ENCODE peak calls at places on chromosome 11, in five cellular contexts. V is HEK293T; B is stimulated activated naive CD4-positive, alpha-beta T cell treated with Interleukin-2 at 50 U/mL for 16 hours; C is Panc1; P is PC-3. D is an unnamed sample.

GRCh38 chr11:43818220-43818619 is 62.4 kb upstream of the ALKBH3 start:
- DNase-seq in P (peak; percentile 69), V (no peak), C (no peak), B (no peak), D (no peak)

GRCh38 chr11:71145988-71146824 is 106.2 kb downstream of the SHANK2 start:
- DNase-seq in B (no peak), P (no peak), C (no peak), V (no peak), D (no peak)

GRCh38 chr11:58622344-58622743 is at the start of gene CNTF:
- DNase-seq in C (no peak), P (no peak), V (no peak), B (no peak), D (no peak)

GRCh38 chr11:63590024-63590788 is 24.0 kb downstream of the PLAAT3 start:
- DNase-seq in V (no peak), P (no peak), B (no peak), C (no peak), D (no peak)

GRCh38 chr11:56296877-56297276 is 4.8 kb upstream of the OR8H1 start:
- DNase-seq in C (no peak), B (no peak), V (no peak), P (no peak), D (no peak)

GRCh38 chr11:6402061-6402470 is 11.8 kb downstream of the SMPD1 start:
- DNase-seq in P (no peak), C (no peak), V (no peak), B (no peak), D (no peak)

GRCh38 chr11:74720596-74721478 is 10.4 kb downstream of the CHRDL2 start:
- DNase-seq in P (no peak), V (no peak), C (no peak), B (no peak), D (no peak)

GRCh38 chr11:100637706-100638105 is 49.4 kb upstream of the ARHGAP42 start:
- DNase-seq in P (no peak), C (no peak), B (no peak), V (no peak), D (no peak)

GRCh38 chr11:32184057-32185055 is 93.5 kb downstream of the RCN1 start:
- DNase-seq in P (no peak), C (no peak), V (no peak), B (no peak), D (no peak)

GRCh38 chr11:115298613-115299012 is 205.6 kb downstream of the CADM1 start:
- DNase-seq in P (no peak), B (no peak), C (no peak), V (no peak), D (no peak)

GRCh38 chr11:111123463-111124398 is 121.8 kb upstream of the POU2AF2 start:
- DNase-seq in C (no peak), B (no peak), P (no peak), V (no peak), D (no peak)

GRCh38 chr11:22725079-22725478 is 58.7 kb downstream of the GAS2 start:
- DNase-seq in V (no peak), C (no peak), P (no peak), B (no peak), D (no peak)

GRCh38 chr11:35047179-35047578 is 91.8 kb upstream of the CD44 start:
- DNase-seq in P (no peak), V (no peak), C (no peak), B (no peak), D (no peak)

GRCh38 chr11:20031155-20032001 is 128.9 kb downstream of the DBX1 start:
- DNase-seq in B (no peak), P (peak; percentile 70), C (no peak), V (no peak), D (peak; percentile 58)

GRCh38 chr11:65491614-65492386 is 7.0 kb upstream of the MALAT1 start:
- DNase-seq in P (peak; percentile 94), V (no peak), B (no peak), C (no peak), D (peak; percentile 83)

GRCh38 chr11:64539711-64540420 is 51.2 kb upstream of the SLC22A12 start:
- DNase-seq in V (no peak), P (no peak), C (no peak), B (no peak), D (no peak)

GRCh38 chr11:98940913-98941312 is 79.8 kb upstream of the CNTN5 start:
- DNase-seq in C (no peak), B (no peak), V (peak; percentile 20), P (peak; percentile 64), D (no peak)

GRCh38 chr11:131609317-131609716 is 238.9 kb downstream of the NTM start:
- DNase-seq in B (no peak), V (no peak), C (no peak), P (no peak), D (no peak)

GRCh38 chr11:66314561-66315497 is 2.0 kb downstream of the CD248 start:
- DNase-seq in B (no peak), P (no peak), C (no peak), V (no peak), D (no peak)

GRCh38 chr11:45212566-45213315 is 66.3 kb downstream of the PRDM11 start:
- DNase-seq in V (peak; percentile 41), C (no peak), B (no peak), P (no peak), D (no peak)

GRCh38 chr11:31620434-31620833 is 110.9 kb downstream of the ELP4 start:
- DNase-seq in V (no peak), P (no peak), B (no peak), C (no peak), D (no peak)

GRCh38 chr11:64842366-64842759 is 2.1 kb downstream of the CDC42BPG start:
- DNase-seq in B (no peak), V (no peak), C (no peak), P (peak; percentile 38), D (no peak)

GRCh38 chr11:48043111-48043997 is 63.0 kb downstream of the PTPRJ start:
- DNase-seq in B (no peak), P (no peak), C (no peak), V (no peak), D (no peak)

GRCh38 chr11:126482586-126483108 is 127.2 kb downstream of the ST3GAL4 start:
- DNase-seq in C (no peak), B (no peak), V (no peak), P (no peak), D (no peak)

GRCh38 chr11:6812391-6813005 is 13.0 kb upstream of the OR6A2 start:
- DNase-seq in B (no peak), P (peak; percentile 66), C (peak; percentile 65), V (peak; percentile 67), D (peak; percentile 62)

GRCh38 chr11:84594602-84595001 is 1032.5 kb downstream of the DLG2 start:
- DNase-seq in C (no peak), V (no peak), P (no peak), B (no peak), D (no peak)

GRCh38 chr11:9066432-9066925 is 24.9 kb downstream of the SCUBE2 start:
- DNase-seq in V (no peak), B (no peak), C (no peak), P (no peak), D (peak; percentile 81)

GRCh38 chr11:2775626-2776350 is 76.0 kb upstream of the KCNQ1OT1 start:
- DNase-seq in V (no peak), B (no peak), P (no peak), C (no peak), D (no peak)

GRCh38 chr11:17446482-17446881 is 30.2 kb downstream of the ABCC8 start:
- DNase-seq in C (no peak), P (no peak), V (no peak), B (no peak), D (no peak)

GRCh38 chr11:46554205-46555162 is 39.3 kb downstream of the AMBRA1 start:
- DNase-seq in C (peak; percentile 89), V (no peak), P (peak; percentile 88), B (no peak), D (no peak)

GRCh38 chr11:126920833-126921232 is 79.7 kb downstream of the KIRREL3 start:
- DNase-seq in V (no peak), P (no peak), B (no peak), C (no peak), D (no peak)

GRCh38 chr11:335779-336665 is 15.4 kb upstream of the IFITM3 start:
- DNase-seq in V (no peak), B (no peak), P (no peak), C (no peak), D (peak; percentile 85)

GRCh38 chr11:123195182-123196059 is at the start of gene CLMP:
- DNase-seq in P (peak; percentile 62), B (no peak), V (no peak), C (no peak), D (peak; percentile 73)

GRCh38 chr11:73320786-73321325 is 12.8 kb downstream of the ARHGEF17 start:
- DNase-seq in P (no peak), C (no peak), V (no peak), B (no peak), D (no peak)

GRCh38 chr11:30143098-30143705 is 87.6 kb upstream of the FSHB start:
- DNase-seq in C (peak; percentile 25), V (peak; percentile 44), P (peak; percentile 68), B (no peak), D (peak; percentile 69)

D was measured in retina.